ENCODE peak calls at places on chromosomes 7 and 10, in four cellular contexts. X, H, Q and N are unnamed samples.
A peak's percentile ranks its signal among the peaks of the same experiment; 100 is the strongest.

GRCh38 chr10:21355591-21356011 is 169.9 kb downstream of the SKIDA1 start:
- DNase-seq in X (no peak), H (no peak), Q (no peak), N (no peak)

GRCh38 chr10:46026106-46026505 is 4.3 kb downstream of the NCOA4 start:
- DNase-seq in X (no peak), H (no peak), Q (no peak), N (no peak)

GRCh38 chr10:13660545-13660920 is 73.8 kb downstream of the PRPF18 start:
- DNase-seq in X (no peak), H (no peak), Q (no peak), N (no peak)

GRCh38 chr7:116138202-116138801 is 72.0 kb upstream of the TES start:
- DNase-seq in X (no peak), H (peak; percentile 48), Q (peak; percentile 10), N (no peak)

GRCh38 chr7:192035-192649 is at the start of gene FAM20C:
- DNase-seq in X (peak; percentile 94), H (peak; percentile 23), Q (peak; percentile 16), N (peak; percentile 29)

GRCh38 chr10:62043493-62043938 is 142.0 kb downstream of the ARID5B start:
- DNase-seq in X (no peak), H (no peak), Q (no peak), N (no peak)

GRCh38 chr10:33869089-33869488 is 534.6 kb upstream of the NRP1 start:
- DNase-seq in X (no peak), H (no peak), Q (no peak), N (no peak)

GRCh38 chr7:111873963-111874693 is 311.8 kb upstream of the IMMP2L start:
- DNase-seq in X (no peak), H (no peak), Q (no peak), N (no peak)

GRCh38 chr7:28407643-28408042 is 4.7 kb upstream of the CREB5 start:
- DNase-seq in X (no peak), H (no peak), Q (no peak), N (no peak)

GRCh38 chr7:55111007-55111406 is 92.2 kb downstream of the EGFR start:
- DNase-seq in X (no peak), H (no peak), Q (no peak), N (no peak)

GRCh38 chr10:102279104-102279503 is 33.8 kb downstream of the GBF1 start:
- DNase-seq in X (no peak), H (no peak), Q (no peak), N (no peak)

GRCh38 chr10:73838008-73838567 is 26.7 kb upstream of the NDST2 start:
- DNase-seq in X (no peak), H (no peak), Q (no peak), N (no peak)

GRCh38 chr7:35753761-35754603 is 46.9 kb upstream of the SEPTIN7 start:
- DNase-seq in X (no peak), H (no peak), Q (no peak), N (no peak)

GRCh38 chr7:132871419-132871818 is 210.5 kb downstream of the CHCHD3 start:
- DNase-seq in X (no peak), H (no peak), Q (no peak), N (no peak)

GRCh38 chr7:117085769-117086463 is 132.6 kb downstream of the ST7 start:
- DNase-seq in X (no peak), H (no peak), Q (no peak), N (no peak)

GRCh38 chr7:30470163-30470770 is 8.3 kb downstream of the NOD1 start:
- DNase-seq in X (no peak), H (no peak), Q (no peak), N (no peak)

GRCh38 chr7:124566576-124566975 is 199.0 kb downstream of the GPR37 start:
- DNase-seq in X (no peak), H (no peak), Q (no peak), N (no peak)

GRCh38 chr10:974785-975074 is 13.5 kb upstream of the GTPBP4 start:
- DNase-seq in X (no peak), H (no peak), Q (no peak), N (no peak)

GRCh38 chr7:136617176-136617575 is 251.3 kb upstream of the CHRM2 start:
- DNase-seq in X (no peak), H (no peak), Q (no peak), N (no peak)

GRCh38 chr10:35765039-35765662 is 123.1 kb upstream of the FZD8 start:
- DNase-seq in X (peak; percentile 61), H (no peak), Q (no peak), N (no peak)

GRCh38 chr10:105952153-105952552 is 1212.4 kb downstream of the SORCS1 start:
- DNase-seq in X (no peak), H (no peak), Q (no peak), N (no peak)

GRCh38 chr10:44956717-44957706 is 2.6 kb upstream of the RASSF4 start:
- DNase-seq in X (no peak), H (no peak), Q (no peak), N (no peak)

GRCh38 chr7:50684011-50684701 is 98.5 kb downstream of the GRB10 start:
- DNase-seq in X (no peak), H (no peak), Q (no peak), N (no peak)

GRCh38 chr7:95545007-95545615 is 51.2 kb downstream of the PDK4 start:
- DNase-seq in X (no peak), H (peak; percentile 47), Q (no peak), N (no peak)

GRCh38 chr10:52668024-52668423 is 104.6 kb downstream of the MBL2 start:
- DNase-seq in X (no peak), H (no peak), Q (no peak), N (no peak)

GRCh38 chr10:5272065-5272803 is 75.6 kb downstream of the AKR1C4 start:
- DNase-seq in X (no peak), H (no peak), Q (no peak), N (no peak)

GRCh38 chr10:77637986-77638765 is 568 bp upstream of the KCNMA1 start:
- DNase-seq in X (no peak), H (no peak), Q (no peak), N (no peak)

GRCh38 chr10:100859204-100859763 is 53.5 kb upstream of the SLF2 start:
- DNase-seq in X (no peak), H (no peak), Q (no peak), N (no peak)

GRCh38 chr7:131424219-131424822 is 96.6 kb downstream of the MKLN1 start:
- DNase-seq in X (no peak), H (peak; percentile 12), Q (peak; percentile 4), N (no peak)

GRCh38 chr10:3797750-3798149 is 12.7 kb upstream of the KLF6 start:
- DNase-seq in X (no peak), H (no peak), Q (no peak), N (no peak)

GRCh38 chr10:103618575-103619423 is 125.3 kb downstream of the NEURL1 start:
- DNase-seq in X (no peak), H (no peak), Q (no peak), N (no peak)

GRCh38 chr7:47513741-47514241 is 68.1 kb downstream of the TNS3 start:
- DNase-seq in X (no peak), H (no peak), Q (no peak), N (no peak)

GRCh38 chr10:70131560-70131937 is 1.1 kb downstream of the AIFM2 start:
- DNase-seq in X (peak; percentile 55), H (no peak), Q (no peak), N (no peak)

GRCh38 chr7:137967143-137968018 is 34.5 kb downstream of the CREB3L2 start:
- DNase-seq in X (no peak), H (no peak), Q (no peak), N (no peak)

GRCh38 chr10:133241501-133242205 is 4.0 kb downstream of the VENTX start:
- DNase-seq in X (no peak), H (no peak), Q (no peak), N (no peak)

GRCh38 chr7:80135306-80136104 is 874 bp downstream of the GNAI1 start:
- DNase-seq in X (no peak), H (no peak), Q (no peak), N (no peak)

GRCh38 chr7:27961255-27961654 is 219.3 kb downstream of the JAZF1 start:
- DNase-seq in X (no peak), H (peak; percentile 54), Q (no peak), N (no peak)